ENCODE peak calls at places on chromosomes 4 and X, in five cellular contexts. C is non-pigmented ciliary epithelial cell; J is activated naive CD4-positive, alpha-beta T cell treated with anti-CD3 and anti-CD28 coated beads, Interleukin-2, amount 50 U/mL, for 16 hours; R is activated CD4-positive, alpha-beta T cell treated with anti-CD3 and anti-CD28 coated beads, Interleukin-2, amount 50 U/mL, for 48 hours; P is NCI-H1417. B is an unnamed sample.

GRCh38 chrX:73562458-73562857 is 539 bp upstream of the CHIC1 start:
- DNase-seq in R (no peak), P (no peak), C (no peak), J (no peak), B (no peak)

GRCh38 chr4:147596377-147596776 is 20.8 kb upstream of the TMEM184C start:
- DNase-seq in C (no peak), R (no peak), P (peak), J (no peak), B (no peak)

GRCh38 chr4:66482186-66482585 is 811.9 kb upstream of the EPHA5 start:
- DNase-seq in P (no peak), J (no peak), R (no peak), C (no peak), B (no peak)

GRCh38 chrX:110491846-110492620 is 133.4 kb downstream of the RTL9 start:
- DNase-seq in J (no peak), P (peak), C (no peak), R (no peak), B (no peak)

GRCh38 chr4:182103614-182104319 is 139.4 kb upstream of the TENM3 start:
- DNase-seq in J (no peak), C (no peak), P (no peak), R (no peak), B (no peak)

GRCh38 chr4:156958276-156959074 is 13.1 kb downstream of the PDGFC start:
- DNase-seq in P (no peak), C (no peak), R (no peak), J (no peak), B (no peak)

GRCh38 chr4:123788577-123788976 is 392.0 kb downstream of the SPRY1 start:
- DNase-seq in C (no peak), R (no peak), P (no peak), J (no peak), B (no peak)

GRCh38 chrX:107725761-107726555 is 49.6 kb downstream of the TSC22D3 start:
- DNase-seq in C (no peak), J (no peak), P (no peak), R (no peak), B (no peak)